ENCODE peak calls at places on chromosome 16, in five cellular contexts. L is WTC11, Y is GM12878, M is A549, D is K562. F is an unnamed sample.

GRCh38 chr16:4200000-4200780 is 41.7 kb downstream of the SRL start:
- DNase-seq in L (peak), Y (no peak), M (peak), D (peak), F (peak)

GRCh38 chr16:28104404-28104803 is 40.9 kb upstream of the GSG1L start:
- DNase-seq in M (no peak), D (no peak), Y (no peak), L (no peak), F (no peak)

GRCh38 chr16:68835970-68836369 is 7.4 kb upstream of the TANGO6 start:
- DNase-seq in Y (no peak), M (no peak), L (no peak), D (no peak), F (no peak)

GRCh38 chr16:82530883-82531282 is 95.9 kb upstream of the CDH13 start:
- DNase-seq in Y (no peak), L (no peak), D (no peak), M (no peak), F (no peak)

GRCh38 chr16:55569025-55569424 is 2.5 kb downstream of the CAPNS2 start:
- DNase-seq in L (no peak), D (no peak), M (no peak), Y (no peak), F (no peak)

GRCh38 chr16:65116818-65117430 is 4.9 kb downstream of the CDH11 start:
- DNase-seq in Y (no peak), M (no peak), L (no peak), D (no peak), F (no peak)

GRCh38 chr16:74720579-74720978 is 19.9 kb upstream of the MLKL start:
- DNase-seq in L (no peak), D (no peak), Y (no peak), M (no peak), F (no peak)

GRCh38 chr16:66984902-66985311 is 3.5 kb upstream of the CES4A start:
- DNase-seq in Y (no peak), L (no peak), D (no peak), M (no peak), F (no peak)

GRCh38 chr16:67531247-67531646 is 2.6 kb downstream of the RIPOR1 start:
- DNase-seq in L (no peak), Y (no peak), M (no peak), D (no peak), F (no peak)

GRCh38 chr16:11429823-11430222 is 84.6 kb downstream of the RMI2 start:
- DNase-seq in D (no peak), Y (no peak), M (peak), L (no peak), F (no peak)

DNA sequence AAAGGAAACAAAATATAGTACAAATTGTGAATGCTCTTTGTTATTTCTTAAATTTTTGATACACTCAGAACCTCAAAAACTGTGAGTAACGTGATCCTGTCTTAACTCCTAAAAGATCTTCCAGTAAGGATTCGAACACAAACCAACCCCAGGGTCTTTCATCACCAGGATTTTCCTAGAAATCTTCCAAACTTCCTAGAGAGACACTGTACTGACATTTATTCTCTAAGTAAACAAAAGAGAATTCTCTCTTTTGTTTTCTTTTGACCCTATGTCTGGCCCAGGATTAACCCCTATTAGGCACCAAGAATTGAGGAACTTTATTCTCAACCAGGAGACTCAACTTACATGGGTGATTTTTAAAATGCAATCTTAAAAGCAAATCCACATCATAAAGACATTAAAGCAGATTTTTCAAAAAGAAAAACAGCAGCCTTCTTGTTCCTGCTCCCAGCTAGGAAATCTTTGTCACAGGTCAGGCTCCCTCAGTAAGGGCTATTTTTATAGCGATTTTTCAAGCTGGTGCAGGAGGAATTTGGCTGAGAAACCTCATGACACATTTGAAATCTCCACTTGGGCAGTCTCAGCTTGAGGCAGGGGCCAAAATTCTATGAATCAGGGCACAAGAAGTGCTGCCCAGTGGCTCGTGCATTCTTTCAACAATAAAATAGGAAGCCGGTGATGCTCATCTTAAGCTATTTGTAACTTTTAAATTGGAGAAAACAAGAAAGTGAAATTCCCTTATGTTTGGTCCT is 6.2 kb upstream of the SMG1 start:
- DNase-seq in D (no peak), L (no peak), M (no peak), Y (no peak), F (no peak)
- TF ChIP-seq MAX in D (no peak), L (no peak), M (no peak), Y (no peak), F (no peak)

GRCh38 chr16:73710526-73710925 is 586.1 kb upstream of the PSMD7 start:
- DNase-seq in D (no peak), L (no peak), M (no peak), Y (no peak), F (no peak)

GRCh38 chr16:73711441-73712080 is 585.1 kb upstream of the PSMD7 start:
- DNase-seq in M (no peak), Y (no peak), D (no peak), L (peak), F (no peak)

GRCh38 chr16:73713301-73713700 is 583.3 kb upstream of the PSMD7 start:
- DNase-seq in Y (no peak), M (no peak), D (no peak), L (no peak), F (no peak)

GRCh38 chr16:73714976-73715375 is 581.6 kb upstream of the PSMD7 start:
- DNase-seq in Y (no peak), L (no peak), D (no peak), M (no peak), F (no peak)

DNA sequence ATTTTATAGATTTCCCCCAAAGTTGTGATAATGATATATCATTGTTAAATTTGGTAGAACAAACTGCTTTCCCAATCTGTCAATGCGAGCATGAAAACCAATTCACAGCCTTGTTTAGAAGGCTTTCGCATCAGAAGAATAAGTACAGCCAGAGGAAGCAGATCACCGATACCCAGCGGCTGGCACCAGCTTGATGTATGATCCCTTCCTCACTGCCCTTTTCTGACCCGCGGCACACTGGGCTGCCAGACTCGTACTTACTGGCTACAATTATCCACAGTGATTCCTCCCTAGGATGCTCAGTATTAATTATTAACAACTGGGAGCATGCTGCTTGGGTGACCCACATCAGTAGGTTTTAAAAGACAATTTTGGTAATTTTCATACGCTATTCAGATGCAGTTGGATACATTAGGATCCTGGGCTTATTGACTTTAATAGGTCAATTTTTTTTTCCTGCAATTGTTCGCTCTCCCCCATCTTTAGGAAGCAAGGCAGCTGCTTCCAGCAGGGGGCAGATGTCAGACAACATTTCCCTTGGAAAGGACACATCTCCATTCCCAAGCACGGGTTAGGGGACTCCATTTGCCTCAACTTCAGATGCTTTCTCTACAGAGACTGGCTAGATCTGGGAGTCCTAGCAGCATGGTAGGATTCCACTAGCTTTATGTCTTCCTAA is 582.7 kb upstream of the PSMD7 start:
- DNase-seq in M (peak), L (peak), Y (no peak), D (peak), F (peak)
- TF ChIP-seq MAX in M (no peak), L (no peak), Y (no peak), D (no peak), F (no peak)

DNA sequence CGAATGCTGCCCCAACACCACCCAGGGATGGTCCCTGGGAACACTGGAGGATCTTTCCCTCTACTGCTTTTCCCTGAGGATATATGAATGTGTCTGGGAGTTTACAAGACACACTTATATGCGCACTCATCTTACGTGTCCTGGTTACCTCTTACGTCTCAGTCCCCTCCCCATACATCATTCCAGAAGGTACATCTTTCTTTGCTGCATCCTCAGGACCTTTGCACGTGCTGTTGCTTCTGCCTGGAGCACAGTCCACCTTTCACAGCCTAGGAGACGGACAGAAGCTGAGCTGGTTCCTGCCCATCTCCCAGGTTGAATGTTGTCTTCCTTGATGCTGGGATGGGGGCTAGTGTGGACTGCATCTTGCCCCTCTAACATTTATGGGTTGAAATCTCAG is 153.0 kb upstream of the FOXF1 start:
- DNase-seq in M (no peak), L (no peak), D (no peak), Y (no peak), F (no peak)
- TF ChIP-seq MAX in M (no peak), L (no peak), D (no peak), Y (no peak), F (no peak)

GRCh38 chr16:266258-267164 is 9.2 kb downstream of the RGS11 start:
- DNase-seq in M (no peak), L (no peak), Y (no peak), D (no peak), F (no peak)
- TF ChIP-seq MAX in M (no peak), L (no peak), Y (no peak), D (no peak), F (no peak)

DNA sequence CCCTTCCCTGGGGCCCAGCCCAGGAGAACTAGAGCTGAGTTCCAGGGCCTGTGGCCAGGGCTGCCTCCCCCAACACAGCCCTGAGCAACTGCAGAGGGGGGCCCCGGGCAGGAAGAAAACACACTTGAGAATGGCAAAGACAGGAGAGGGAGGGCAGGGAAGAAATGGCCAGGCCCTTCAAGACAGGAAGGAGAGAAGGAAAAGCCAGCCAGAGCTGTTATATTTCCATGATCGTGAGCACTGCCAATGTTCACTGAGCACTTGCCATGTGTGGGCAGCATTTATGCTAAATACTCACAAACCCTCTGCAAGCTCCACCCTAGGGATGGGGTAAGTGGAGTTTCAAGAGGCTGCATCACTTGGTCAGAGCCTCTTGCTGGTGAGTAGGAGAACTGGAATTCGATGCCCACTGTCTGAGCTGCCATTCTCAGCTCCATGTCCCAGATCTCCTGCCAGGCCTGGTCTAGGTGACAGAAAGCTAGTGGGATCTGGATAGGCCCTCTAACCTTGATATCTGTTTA is 224.3 kb downstream of the ZNF423 start:
- DNase-seq in M (no peak), D (no peak), L (no peak), Y (no peak), F (no peak)
- TF ChIP-seq MAX in M (no peak), D (no peak), L (no peak), Y (no peak), F (no peak)

GRCh38 chr16:2001456-2002355 is 7.9 kb downstream of the ZNF598 start:
- DNase-seq in D (no peak), L (no peak), M (no peak), Y (no peak), F (no peak)
- TF ChIP-seq MAX in D (no peak), L (no peak), M (no peak), Y (no peak), F (no peak)

F was measured in HCT116.